ENCODE peak calls at places on chromosome 21, in eight cellular contexts. N is WTC11, E is AG04450, G is spleen, X is fibroblast of lung, Y is Panc1, K is BJ, R is GM13977. T is an unnamed sample.

GRCh38 chr21:29920938-29921337 is 18.9 kb downstream of the GRIK1 start:
- DNase-seq in N (no peak), E (no peak), G (no peak), X (peak), Y (no peak), K (no peak), R (no peak), T (no peak)

GRCh38 chr21:20538039-20538658 is 460.1 kb upstream of the NCAM2 start:
- DNase-seq in N (no peak), E (no peak), G (no peak), X (no peak), Y (no peak), K (no peak), R (no peak), T (no peak)

GRCh38 chr21:45097827-45098387 is 23.5 kb downstream of the ADARB1 start:
- DNase-seq in N (no peak), E (no peak), G (no peak), X (no peak), Y (no peak), K (no peak), R (no peak), T (no peak)

GRCh38 chr21:43879348-43880110 is 14.5 kb downstream of the AGPAT3 start:
- DNase-seq in N (no peak), E (no peak), G (peak), X (no peak), Y (no peak), K (no peak), R (no peak), T (no peak)

GRCh38 chr21:35072960-35073359 is 23.9 kb upstream of the RUNX1 start:
- DNase-seq in N (no peak), E (peak), G (no peak), X (peak), Y (no peak), K (no peak), R (no peak), T (no peak)

GRCh38 chr21:35252831-35253230 is 203.7 kb upstream of the RUNX1 start:
- DNase-seq in N (no peak), E (no peak), G (no peak), X (peak), Y (no peak), K (no peak), R (peak), T (no peak)

GRCh38 chr21:29105218-29105617 is 25.2 kb upstream of the MAP3K7CL start:
- DNase-seq in N (no peak), E (no peak), G (no peak), X (no peak), Y (no peak), K (no peak), R (no peak), T (no peak)

GRCh38 chr21:44368711-44369446 is 15.5 kb downstream of the TRPM2 start:
- DNase-seq in N (peak), E (no peak), G (peak), X (no peak), Y (no peak), K (no peak), R (no peak), T (peak)

GRCh38 chr21:31416465-31416864 is 72.4 kb upstream of the TIAM1 start:
- DNase-seq in N (no peak), E (no peak), G (no peak), X (peak), Y (no peak), K (no peak), R (no peak), T (no peak)

GRCh38 chr21:34227386-34227852 is 136.4 kb upstream of the KCNE2 start:
- DNase-seq in N (no peak), E (peak), G (no peak), X (peak), Y (no peak), K (no peak), R (no peak), T (no peak)

GRCh38 chr21:39588884-39589283 is 23.9 kb upstream of the B3GALT5 start:
- DNase-seq in N (no peak), E (no peak), G (no peak), X (no peak), Y (no peak), K (no peak), R (no peak), T (no peak)

GRCh38 chr21:36743446-36743845 is 44.5 kb downstream of the SIM2 start:
- DNase-seq in N (no peak), E (no peak), G (peak), X (no peak), Y (no peak), K (no peak), R (no peak), T (no peak)

GRCh38 chr21:15058718-15059316 is 6.0 kb downstream of the NRIP1 start:
- DNase-seq in N (no peak), E (no peak), G (no peak), X (peak), Y (no peak), K (peak), R (no peak), T (no peak)

GRCh38 chr21:42381347-42381984 is 14.4 kb downstream of the TMPRSS3 start:
- DNase-seq in N (peak), E (no peak), G (peak), X (peak), Y (peak), K (no peak), R (no peak), T (no peak)
- TF ChIP-seq CTCF in N (peak), E (peak), G (peak), X (peak), Y (peak), K (peak), R (peak), T (peak)

GRCh38 chr21:46326110-46326703 is 2.3 kb downstream of the PCNT start:
- DNase-seq in N (no peak), E (no peak), G (no peak), X (no peak), Y (no peak), K (no peak), R (no peak), T (no peak)
- TF ChIP-seq CTCF in N (no peak), E (no peak), G (no peak), X (no peak), Y (no peak), K (no peak), R (peak), T (no peak)

GRCh38 chr21:28018741-28019669 is 973.7 kb downstream of the LTN1 start:
- DNase-seq in N (peak), E (no peak), G (no peak), X (peak), Y (no peak), K (no peak), R (no peak), T (no peak)
- TF ChIP-seq CTCF in N (no peak), E (no peak), G (no peak), X (no peak), Y (no peak), K (no peak), R (no peak), T (peak)

DNA sequence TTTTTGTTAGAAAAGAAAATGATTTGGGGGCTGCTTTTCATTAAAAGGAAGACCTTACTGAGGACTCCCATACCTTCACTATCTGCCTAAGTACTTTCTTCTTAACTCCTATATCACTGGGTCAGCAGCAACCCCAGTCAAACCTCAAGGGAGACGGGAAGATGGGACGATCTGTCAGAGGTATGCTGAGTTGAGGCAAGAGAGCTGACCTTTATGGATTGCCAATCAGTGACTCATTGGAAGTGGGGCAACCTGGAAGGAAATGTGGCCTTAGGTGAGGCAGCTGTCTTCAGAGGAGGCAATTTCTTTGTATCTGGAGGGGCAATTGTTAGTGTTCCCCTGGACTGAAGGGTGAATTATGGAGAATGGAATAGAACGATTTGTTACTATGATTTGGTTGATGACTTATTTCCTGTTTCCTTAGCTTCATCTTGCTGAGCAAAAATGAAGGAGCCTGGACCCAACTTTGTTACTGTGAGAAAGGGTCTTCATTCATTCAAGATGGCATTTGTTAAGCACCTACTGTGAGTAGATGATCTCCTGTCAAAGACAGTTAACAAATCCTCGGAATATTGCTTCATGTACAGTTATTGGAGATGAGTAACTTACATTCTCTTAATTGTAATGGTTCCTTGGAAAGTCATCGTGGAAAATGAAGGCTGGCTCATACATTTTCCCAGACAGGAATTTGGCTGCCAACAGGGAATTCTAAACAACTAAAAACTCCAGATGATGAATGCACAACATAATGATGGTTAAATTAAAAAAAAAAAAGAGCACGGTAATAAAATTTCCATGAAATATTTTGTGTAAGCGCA is 134.7 kb upstream of the KCNJ15 start:
- DNase-seq in N (no peak), E (no peak), G (no peak), X (no peak), Y (no peak), K (no peak), R (no peak), T (no peak)
- TF ChIP-seq CTCF in N (no peak), E (no peak), G (no peak), X (no peak), Y (no peak), K (no peak), R (no peak), T (no peak)